ENCODE peak calls at places on chromosomes 11 and 22, in eight cellular contexts. D is AG04450, V is nephron progenitor cell, K is mammary epithelial cell, R is Calu3, T is cardiac muscle cell, S is IMR-90, M is AG10803. E is an unnamed sample.

GRCh38 chr11:121452609-121453150 is at the start of gene SORL1-AS1:
- DNase-seq in D (no peak), V (no peak), K (peak; percentile 48), R (peak; percentile 13), T (no peak), S (peak; percentile 5), M (no peak), E (peak; percentile 56)

GRCh38 chr11:111359223-111360149 is 19.6 kb downstream of the POU2AF1 start:
- DNase-seq in D (no peak), V (no peak), K (peak; percentile 54), R (no peak), T (no peak), S (no peak), M (no peak), E (no peak)

GRCh38 chr11:116553482-116553881 is 219.3 kb downstream of the BUD13 start:
- DNase-seq in D (no peak), V (no peak), K (no peak), R (no peak), T (no peak), S (no peak), M (no peak), E (no peak)

GRCh38 chr11:77387701-77388100 is 86.2 kb downstream of the PAK1 start:
- DNase-seq in D (no peak), V (no peak), K (no peak), R (no peak), T (no peak), S (no peak), M (no peak), E (no peak)

GRCh38 chr22:23673826-23674690 is 16.8 kb upstream of the RGL4 start:
- DNase-seq in D (no peak), V (no peak), K (no peak), R (no peak), T (no peak), S (no peak), M (no peak), E (no peak)

GRCh38 chr11:77868744-77869143 is 47.8 kb downstream of the AAMDC start:
- DNase-seq in D (no peak), V (no peak), K (no peak), R (no peak), T (no peak), S (no peak), M (no peak), E (no peak)

GRCh38 chr11:122776546-122776945 is 61.8 kb upstream of the CRTAM start:
- DNase-seq in D (no peak), V (no peak), K (no peak), R (no peak), T (no peak), S (no peak), M (no peak), E (no peak)

GRCh38 chr11:128846985-128847384 is 20.1 kb downstream of the KCNJ1 start:
- DNase-seq in D (no peak), V (no peak), K (no peak), R (no peak), T (no peak), S (no peak), M (no peak), E (no peak)

GRCh38 chr22:22003233-22003632 is 20.6 kb upstream of the TOP3B start:
- DNase-seq in D (no peak), V (no peak), K (no peak), R (no peak), T (no peak), S (no peak), M (no peak), E (no peak)

GRCh38 chr22:26576026-26576680 is 13.8 kb downstream of the TPST2 start:
- DNase-seq in D (no peak), V (no peak), K (no peak), R (no peak), T (no peak), S (peak; percentile 39), M (peak; percentile 43), E (no peak)

GRCh38 chr11:45665206-45665932 is at the start of gene CHST1:
- DNase-seq in D (no peak), V (peak; percentile 69), K (peak; percentile 11), R (peak; percentile 50), T (peak; percentile 76), S (no peak), M (no peak), E (no peak)

GRCh38 chr11:17751558-17751957 is 17.0 kb downstream of the KCNC1 start:
- DNase-seq in D (no peak), V (no peak), K (no peak), R (no peak), T (no peak), S (no peak), M (no peak), E (no peak)

GRCh38 chr11:111975076-111975806 is 38.1 kb downstream of the DIXDC1 start:
- DNase-seq in D (no peak), V (no peak), K (no peak), R (no peak), T (no peak), S (no peak), M (no peak), E (no peak)

GRCh38 chr11:66317766-66318575 is 1.1 kb upstream of the CD248 start:
- DNase-seq in D (peak; percentile 74), V (peak; percentile 37), K (peak; percentile 48), R (no peak), T (no peak), S (peak; percentile 94), M (peak; percentile 89), E (no peak)

GRCh38 chr11:12246169-12246568 is 131.2 kb upstream of the PARVA start:
- DNase-seq in D (no peak), V (no peak), K (no peak), R (no peak), T (no peak), S (no peak), M (no peak), E (no peak)

GRCh38 chr11:124798991-124799383 is 1.2 kb downstream of the MSANTD2 start:
- DNase-seq in D (peak; percentile 27), V (peak; percentile 9), K (peak; percentile 57), R (peak; percentile 5), T (peak; percentile 32), S (peak; percentile 77), M (peak; percentile 88), E (peak; percentile 32)

GRCh38 chr11:20000393-20001134 is 159.7 kb downstream of the DBX1 start:
- DNase-seq in D (no peak), V (peak; percentile 58), K (no peak), R (peak; percentile 38), T (peak; percentile 91), S (no peak), M (no peak), E (no peak)

GRCh38 chr11:4522339-4522738 is 22.7 kb upstream of the OR52M1 start:
- DNase-seq in D (no peak), V (no peak), K (no peak), R (no peak), T (no peak), S (no peak), M (no peak), E (no peak)

GRCh38 chr22:48841881-48842582 is 985.6 kb downstream of the BRD1 start:
- DNase-seq in D (no peak), V (no peak), K (no peak), R (no peak), T (no peak), S (no peak), M (no peak), E (no peak)

GRCh38 chr11:1029686-1030085 is 6.8 kb downstream of the MUC6 start:
- DNase-seq in D (no peak), V (no peak), K (no peak), R (no peak), T (no peak), S (no peak), M (no peak), E (no peak)

GRCh38 chr11:132941024-132941646 is 591.2 kb downstream of the OPCML start:
- DNase-seq in D (peak; percentile 15), V (peak; percentile 48), K (peak; percentile 14), R (no peak), T (peak; percentile 55), S (peak; percentile 43), M (peak; percentile 48), E (peak; percentile 34)

GRCh38 chr11:74397531-74398243 is 546 bp downstream of the PGM2L1 start:
- DNase-seq in D (no peak), V (peak; percentile 43), K (peak; percentile 75), R (peak; percentile 43), T (peak; percentile 36), S (peak; percentile 30), M (no peak), E (peak; percentile 29)

GRCh38 chr11:75356613-75357012 is 5.2 kb upstream of the ARRB1 start:
- DNase-seq in D (no peak), V (no peak), K (no peak), R (no peak), T (no peak), S (no peak), M (peak; percentile 51), E (no peak)

GRCh38 chr11:97544401-97544800 is 1154.6 kb downstream of the JRKL start:
- DNase-seq in D (no peak), V (no peak), K (no peak), R (no peak), T (no peak), S (no peak), M (no peak), E (no peak)

GRCh38 chr11:26106713-26107112 is 225.2 kb upstream of the ANO3 start:
- DNase-seq in D (no peak), V (no peak), K (no peak), R (no peak), T (no peak), S (no peak), M (no peak), E (no peak)
- TF ChIP-seq CTCF in D (no peak), V (no peak), K (no peak), R (no peak), T (no peak), S (no peak), M (no peak), E (no peak)

GRCh38 chr11:92707173-92707619 is 262.3 kb upstream of the MTNR1B start:
- DNase-seq in D (no peak), V (no peak), K (peak; percentile 98), R (no peak), T (no peak), S (no peak), M (no peak), E (no peak)
- TF ChIP-seq CTCF in D (no peak), V (no peak), K (no peak), R (no peak), T (no peak), S (no peak), M (no peak), E (no peak)

DNA sequence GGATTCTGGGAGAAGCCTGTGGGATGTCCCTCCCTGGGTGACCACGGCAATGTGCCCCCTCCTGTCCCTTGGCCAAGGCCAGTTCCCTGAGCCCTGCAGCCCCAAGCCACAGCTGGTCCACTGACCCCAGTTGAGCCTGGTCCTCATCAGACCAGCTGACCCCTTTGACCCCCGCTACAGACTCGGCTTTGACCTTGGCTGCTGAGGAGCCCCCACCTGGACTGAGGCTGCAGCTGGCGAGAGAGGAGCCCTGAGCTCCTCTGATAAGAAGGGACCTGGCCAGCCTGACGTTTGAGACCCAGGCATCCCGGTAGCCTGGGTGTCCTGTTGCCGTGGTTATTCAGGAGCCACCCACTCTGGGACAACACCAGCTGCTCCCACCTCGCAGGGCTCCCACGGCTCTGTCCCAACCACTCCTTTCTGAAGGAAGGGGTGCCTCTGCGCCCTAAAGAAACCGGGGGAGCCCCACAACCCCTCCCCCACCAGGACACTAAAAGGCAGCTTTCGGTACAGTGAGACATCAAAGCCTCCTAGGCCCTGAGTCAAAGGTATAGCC is 3.0 kb downstream of the ASCL2 start:
- DNase-seq in D (no peak), V (no peak), K (no peak), R (no peak), T (no peak), S (no peak), M (no peak), E (no peak)
- TF ChIP-seq CTCF in D (no peak), V (no peak), K (no peak), R (no peak), T (no peak), S (no peak), M (no peak), E (no peak)

GRCh38 chr22:17540481-17540880 is 22.8 kb upstream of the SLC25A18 start:
- DNase-seq in D (no peak), V (no peak), K (no peak), R (no peak), T (no peak), S (no peak), M (no peak), E (no peak)
- TF ChIP-seq CTCF in D (no peak), V (no peak), K (no peak), R (no peak), T (no peak), S (no peak), M (no peak), E (no peak)

E was measured in GM20000.